ENCODE peak calls at places on chromosomes 7 and 10, in seven cellular contexts. One of them, this sample, is unnamed.

GRCh38 chr10:72087392-72087968 is 871 bp downstream of the SPOCK2 start:
- DNase-seq in aorta: no peak
- DNase-seq in HT-29: no peak
- DNase-seq in AML-193: no peak
- DNase-seq in LHCN-M2: no peak
- DNase-seq in T-cell: peak; percentile 48
- DNase-seq in germinal center: peak; percentile 67
- DNase-seq in this sample: no peak

GRCh38 chr10:103911021-103911459 is 6.9 kb downstream of the STN1 start:
- DNase-seq in T-cell: peak; percentile 57
- DNase-seq in aorta: no peak
- DNase-seq in germinal center: peak; percentile 23
- DNase-seq in LHCN-M2: no peak
- DNase-seq in HT-29: no peak
- DNase-seq in AML-193: peak; percentile 95
- DNase-seq in this sample: no peak

GRCh38 chr10:93746844-93747284 is 10.9 kb upstream of the LGI1 start:
- DNase-seq in germinal center: peak; percentile 47
- DNase-seq in AML-193: no peak
- DNase-seq in HT-29: peak; percentile 54
- DNase-seq in LHCN-M2: peak; percentile 95
- DNase-seq in aorta: no peak
- DNase-seq in T-cell: no peak
- DNase-seq in this sample: peak; percentile 72

GRCh38 chr10:90674461-90674860 is 183.4 kb downstream of the HTR7 start:
- DNase-seq in AML-193: no peak
- DNase-seq in T-cell: no peak
- DNase-seq in aorta: no peak
- DNase-seq in HT-29: no peak
- DNase-seq in germinal center: no peak
- DNase-seq in LHCN-M2: no peak
- DNase-seq in this sample: no peak

GRCh38 chr7:98305951-98306535 is 24.6 kb downstream of the BRI3 start:
- DNase-seq in AML-193: no peak
- DNase-seq in germinal center: no peak
- DNase-seq in LHCN-M2: no peak
- DNase-seq in HT-29: no peak
- DNase-seq in aorta: no peak
- DNase-seq in T-cell: no peak
- DNase-seq in this sample: no peak

GRCh38 chr7:120842131-120842621 is 15.8 kb downstream of the TSPAN12 start:
- DNase-seq in AML-193: no peak
- DNase-seq in aorta: no peak
- DNase-seq in T-cell: no peak
- DNase-seq in germinal center: no peak
- DNase-seq in HT-29: no peak
- DNase-seq in LHCN-M2: no peak
- DNase-seq in this sample: no peak

GRCh38 chr7:70698219-70698832 is 433.6 kb upstream of the GALNT17 start:
- DNase-seq in AML-193: no peak
- DNase-seq in aorta: no peak
- DNase-seq in germinal center: peak; percentile 36
- DNase-seq in HT-29: peak; percentile 69
- DNase-seq in LHCN-M2: peak; percentile 70
- DNase-seq in T-cell: no peak
- DNase-seq in this sample: peak; percentile 78

GRCh38 chr10:3774018-3774813 is 10.8 kb downstream of the KLF6 start:
- DNase-seq in T-cell: no peak
- DNase-seq in aorta: no peak
- DNase-seq in HT-29: peak; percentile 68
- DNase-seq in germinal center: no peak
- DNase-seq in AML-193: no peak
- DNase-seq in LHCN-M2: peak; percentile 57
- DNase-seq in this sample: no peak

GRCh38 chr7:137703291-137704010 is 143.3 kb downstream of the DGKI start:
- DNase-seq in aorta: no peak
- DNase-seq in LHCN-M2: no peak
- DNase-seq in HT-29: no peak
- DNase-seq in T-cell: no peak
- DNase-seq in AML-193: no peak
- DNase-seq in germinal center: no peak
- DNase-seq in this sample: no peak

GRCh38 chr10:126059101-126059826 is 162.9 kb downstream of the FANK1 start:
- DNase-seq in T-cell: no peak
- DNase-seq in LHCN-M2: peak; percentile 95
- DNase-seq in HT-29: no peak
- DNase-seq in germinal center: no peak
- DNase-seq in AML-193: no peak
- DNase-seq in aorta: no peak
- DNase-seq in this sample: no peak

GRCh38 chr10:6214612-6215011 is 11.9 kb downstream of the PFKFB3 start:
- DNase-seq in HT-29: no peak
- DNase-seq in germinal center: no peak
- DNase-seq in AML-193: no peak
- DNase-seq in T-cell: no peak
- DNase-seq in aorta: no peak
- DNase-seq in LHCN-M2: no peak
- DNase-seq in this sample: no peak

GRCh38 chr7:74371381-74372059 is 82.2 kb upstream of the GTF2IRD1 start:
- DNase-seq in aorta: no peak
- DNase-seq in HT-29: peak; percentile 78
- DNase-seq in AML-193: no peak
- DNase-seq in T-cell: no peak
- DNase-seq in LHCN-M2: no peak
- DNase-seq in germinal center: peak; percentile 51
- DNase-seq in this sample: no peak

GRCh38 chr10:49257159-49257558 is 41.8 kb upstream of the C10orf71 start:
- DNase-seq in aorta: no peak
- DNase-seq in germinal center: peak; percentile 17
- DNase-seq in HT-29: no peak
- DNase-seq in LHCN-M2: no peak
- DNase-seq in T-cell: no peak
- DNase-seq in AML-193: peak; percentile 4
- DNase-seq in this sample: no peak

GRCh38 chr10:93816123-93816747 is 58.5 kb downstream of the LGI1 start:
- DNase-seq in HT-29: peak; percentile 78
- DNase-seq in T-cell: peak; percentile 1
- DNase-seq in LHCN-M2: peak; percentile 47
- DNase-seq in germinal center: peak; percentile 22
- DNase-seq in aorta: peak; percentile 89
- DNase-seq in AML-193: peak; percentile 53
- DNase-seq in this sample: peak; percentile 38

GRCh38 chr7:36198854-36199266 is 45.8 kb downstream of the EEPD1 start:
- DNase-seq in AML-193: no peak
- DNase-seq in HT-29: no peak
- DNase-seq in T-cell: no peak
- DNase-seq in LHCN-M2: no peak
- DNase-seq in aorta: no peak
- DNase-seq in germinal center: no peak
- DNase-seq in this sample: no peak

GRCh38 chr7:156400046-156400445 is 240.5 kb upstream of the RNF32 start:
- DNase-seq in T-cell: no peak
- DNase-seq in AML-193: no peak
- DNase-seq in HT-29: no peak
- DNase-seq in germinal center: no peak
- DNase-seq in LHCN-M2: no peak
- DNase-seq in aorta: no peak
- DNase-seq in this sample: no peak

GRCh38 chr10:122521011-122521410 is 39.5 kb upstream of the DMBT1 start:
- DNase-seq in AML-193: no peak
- DNase-seq in T-cell: no peak
- DNase-seq in aorta: no peak
- DNase-seq in germinal center: no peak
- DNase-seq in HT-29: no peak
- DNase-seq in LHCN-M2: no peak
- DNase-seq in this sample: no peak

GRCh38 chr7:43117842-43118241 is 5.4 kb downstream of the HECW1 start:
- DNase-seq in T-cell: no peak
- DNase-seq in HT-29: no peak
- DNase-seq in aorta: no peak
- DNase-seq in germinal center: no peak
- DNase-seq in AML-193: no peak
- DNase-seq in LHCN-M2: no peak
- DNase-seq in this sample: no peak

GRCh38 chr10:13087986-13088618 is 11.9 kb upstream of the OPTN start:
- DNase-seq in aorta: no peak
- DNase-seq in LHCN-M2: peak; percentile 88
- DNase-seq in HT-29: no peak
- DNase-seq in AML-193: no peak
- DNase-seq in T-cell: no peak
- DNase-seq in germinal center: no peak
- DNase-seq in this sample: peak; percentile 33

GRCh38 chr7:101315336-101315735 is 6.3 kb downstream of the IFT22 start:
- DNase-seq in HT-29: peak; percentile 66
- DNase-seq in germinal center: peak; percentile 49
- DNase-seq in aorta: no peak
- DNase-seq in AML-193: peak; percentile 44
- DNase-seq in LHCN-M2: peak; percentile 57
- DNase-seq in T-cell: peak; percentile 30
- DNase-seq in this sample: peak; percentile 60

GRCh38 chr7:149220534-149220933 is 18.9 kb upstream of the ZNF212 start:
- DNase-seq in HT-29: no peak
- DNase-seq in germinal center: no peak
- DNase-seq in LHCN-M2: peak; percentile 77
- DNase-seq in AML-193: no peak
- DNase-seq in T-cell: no peak
- DNase-seq in aorta: no peak
- DNase-seq in this sample: no peak

GRCh38 chr7:28808786-28809533 is 149.2 kb downstream of the TRIL start:
- DNase-seq in AML-193: no peak
- DNase-seq in HT-29: no peak
- DNase-seq in LHCN-M2: peak; percentile 66
- DNase-seq in T-cell: no peak
- DNase-seq in germinal center: peak; percentile 62
- DNase-seq in aorta: peak; percentile 76
- DNase-seq in this sample: no peak

GRCh38 chr10:106436123-106436740 is 728.3 kb downstream of the SORCS1 start:
- DNase-seq in LHCN-M2: no peak
- DNase-seq in germinal center: no peak
- DNase-seq in HT-29: peak; percentile 66
- DNase-seq in aorta: no peak
- DNase-seq in AML-193: no peak
- DNase-seq in T-cell: no peak
- DNase-seq in this sample: no peak

GRCh38 chr7:140478361-140479061 is 794 bp downstream of the MKRN1 start:
- DNase-seq in aorta: peak; percentile 78
- DNase-seq in germinal center: peak; percentile 69
- DNase-seq in LHCN-M2: peak; percentile 34
- DNase-seq in HT-29: peak; percentile 58
- DNase-seq in T-cell: peak; percentile 41
- DNase-seq in AML-193: peak; percentile 58
- DNase-seq in this sample: peak; percentile 22

GRCh38 chr7:74043523-74043951 is 15.6 kb downstream of the ELN start:
- DNase-seq in germinal center: no peak
- DNase-seq in aorta: no peak
- DNase-seq in T-cell: no peak
- DNase-seq in AML-193: no peak
- DNase-seq in LHCN-M2: no peak
- DNase-seq in HT-29: no peak
- DNase-seq in this sample: no peak

GRCh38 chr7:34158754-34159153 is 253.4 kb downstream of the BMPER start:
- DNase-seq in T-cell: no peak
- DNase-seq in aorta: no peak
- DNase-seq in HT-29: peak; percentile 42
- DNase-seq in AML-193: no peak
- DNase-seq in germinal center: no peak
- DNase-seq in LHCN-M2: peak; percentile 24
- DNase-seq in this sample: no peak

GRCh38 chr10:113458461-113458860 is 94.4 kb upstream of the HABP2 start:
- DNase-seq in HT-29: no peak
- DNase-seq in T-cell: no peak
- DNase-seq in LHCN-M2: no peak
- DNase-seq in germinal center: no peak
- DNase-seq in AML-193: no peak
- DNase-seq in aorta: no peak
- DNase-seq in this sample: no peak

GRCh38 chr7:134875867-134876266 is 96.4 kb downstream of the CALD1 start:
- DNase-seq in germinal center: no peak
- DNase-seq in AML-193: no peak
- DNase-seq in LHCN-M2: peak; percentile 90
- DNase-seq in T-cell: no peak
- DNase-seq in aorta: no peak
- DNase-seq in HT-29: no peak
- DNase-seq in this sample: no peak

GRCh38 chr7:64882341-64883112 is 20.5 kb upstream of the ZNF273 start:
- DNase-seq in aorta: peak; percentile 93
- DNase-seq in HT-29: no peak
- DNase-seq in AML-193: no peak
- DNase-seq in T-cell: no peak
- DNase-seq in LHCN-M2: no peak
- DNase-seq in germinal center: peak; percentile 50
- DNase-seq in this sample: no peak

GRCh38 chr7:37901890-37902524 is 14.6 kb downstream of the SFRP4 start:
- DNase-seq in HT-29: no peak
- DNase-seq in aorta: no peak
- DNase-seq in LHCN-M2: peak; percentile 78
- DNase-seq in germinal center: no peak
- DNase-seq in T-cell: no peak
- DNase-seq in AML-193: no peak
- DNase-seq in this sample: no peak

GRCh38 chr7:152351168-152351567 is 84.6 kb downstream of the KMT2C start:
- DNase-seq in AML-193: no peak
- DNase-seq in HT-29: no peak
- DNase-seq in aorta: no peak
- DNase-seq in T-cell: no peak
- DNase-seq in germinal center: no peak
- DNase-seq in LHCN-M2: peak; percentile 23
- DNase-seq in this sample: no peak

GRCh38 chr10:78414380-78414779 is 380.7 kb downstream of the RPS24 start:
- DNase-seq in AML-193: no peak
- DNase-seq in aorta: peak; percentile 35
- DNase-seq in LHCN-M2: no peak
- DNase-seq in T-cell: no peak
- DNase-seq in HT-29: no peak
- DNase-seq in germinal center: no peak
- DNase-seq in this sample: no peak

GRCh38 chr7:79806161-79806734 is 328.4 kb upstream of the GNAI1 start:
- DNase-seq in LHCN-M2: peak; percentile 49
- DNase-seq in germinal center: no peak
- DNase-seq in aorta: no peak
- DNase-seq in HT-29: peak; percentile 54
- DNase-seq in AML-193: no peak
- DNase-seq in T-cell: no peak
- DNase-seq in this sample: no peak

GRCh38 chr7:128682125-128682524 is 10.0 kb downstream of the GARIN1A start:
- DNase-seq in T-cell: no peak
- DNase-seq in aorta: no peak
- DNase-seq in AML-193: no peak
- DNase-seq in HT-29: no peak
- DNase-seq in germinal center: no peak
- DNase-seq in LHCN-M2: no peak
- DNase-seq in this sample: no peak

GRCh38 chr7:133916621-133917020 is 210.5 kb upstream of the LRGUK start:
- DNase-seq in HT-29: no peak
- DNase-seq in germinal center: no peak
- DNase-seq in T-cell: no peak
- DNase-seq in aorta: no peak
- DNase-seq in LHCN-M2: no peak
- DNase-seq in AML-193: no peak
- DNase-seq in this sample: no peak